ENCODE peak calls at places on chromosomes 4 and X, in four cellular contexts. Z, T, S and Q are unnamed samples.

GRCh38 chr4:81818385-81818784 is 346.7 kb upstream of the RASGEF1B start:
- DNase-seq in Z (no peak), S (no peak), T (no peak), Q (no peak)

GRCh38 chr4:40040908-40041307 is 15.7 kb upstream of the N4BP2 start:
- DNase-seq in T (no peak), S (no peak), Z (no peak), Q (no peak)

GRCh38 chr4:40149960-40150385 is 46.9 kb upstream of the RHOH start:
- DNase-seq in S (peak; percentile 74), Z (no peak), T (no peak), Q (peak; percentile 83)

GRCh38 chr4:122827258-122827887 is 742 bp downstream of the FGF2 start:
- DNase-seq in S (peak; percentile 71), Z (peak; percentile 66), T (no peak), Q (peak; percentile 83)

GRCh38 chr4:105715692-105716278 is 7.2 kb downstream of the GSTCD start:
- DNase-seq in T (no peak), Z (no peak), S (no peak), Q (peak; percentile 23)

GRCh38 chr4:144611850-144612249 is 34.1 kb upstream of the HHIP start:
- DNase-seq in S (peak; percentile 26), T (no peak), Z (no peak), Q (peak; percentile 18)

GRCh38 chrX:119541188-119541587 is 24.0 kb downstream of the STEEP1 start:
- DNase-seq in S (no peak), T (no peak), Z (no peak), Q (no peak)

GRCh38 chrX:50081282-50081955 is 119.4 kb downstream of the AKAP4 start:
- DNase-seq in T (peak; percentile 37), S (no peak), Z (peak; percentile 69), Q (no peak)

GRCh38 chrX:97984641-97985040 is 1100.9 kb downstream of the RPA4 start:
- DNase-seq in S (no peak), T (no peak), Z (no peak), Q (no peak)

GRCh38 chrX:7110821-7111276 is 36.7 kb upstream of the STS start:
- DNase-seq in T (no peak), Z (no peak), S (no peak), Q (no peak)

GRCh38 chr4:124686279-124686678 is 26.3 kb downstream of the ANKRD50 start:
- DNase-seq in Z (no peak), T (no peak), S (no peak), Q (no peak)

GRCh38 chr4:37864786-37865185 is 26.1 kb upstream of the TBC1D1 start:
- DNase-seq in Z (no peak), S (no peak), T (no peak), Q (no peak)

GRCh38 chr4:15988222-15988621 is 25.2 kb upstream of the FGFBP2 start:
- DNase-seq in Z (no peak), T (no peak), S (no peak), Q (no peak)

GRCh38 chr4:82219346-82219745 is 154.4 kb downstream of the HNRNPD start:
- DNase-seq in T (no peak), S (no peak), Z (no peak), Q (no peak)

GRCh38 chr4:796206-796605 is 29.7 kb downstream of the CPLX1 start:
- DNase-seq in T (no peak), S (no peak), Z (no peak), Q (no peak)

GRCh38 chrX:13085533-13085932 is 41.1 kb upstream of the FAM9C start:
- DNase-seq in Z (no peak), S (no peak), T (no peak), Q (no peak)

GRCh38 chr4:70722199-70722791 is 531 bp downstream of the RUFY3 start:
- DNase-seq in T (no peak), Z (no peak), S (no peak), Q (no peak)

GRCh38 chrX:7996414-7996813 is 69.2 kb upstream of the PNPLA4 start:
- DNase-seq in T (no peak), S (peak; percentile 26), Z (no peak), Q (peak; percentile 32)

GRCh38 chr4:118835896-118836762 is at the start of gene SEC24D:
- DNase-seq in T (peak; percentile 82), Z (peak; percentile 94), S (peak; percentile 96), Q (peak; percentile 97)

GRCh38 chrX:47235691-47236103 is 2.9 kb downstream of the USP11 start:
- DNase-seq in Z (no peak), T (no peak), S (no peak), Q (no peak)

GRCh38 chr4:7831858-7832257 is 107.8 kb downstream of the AFAP1 start:
- DNase-seq in S (no peak), Z (no peak), T (no peak), Q (no peak)

GRCh38 chr4:44157611-44158277 is 290.9 kb downstream of the KCTD8 start:
- DNase-seq in T (no peak), Z (no peak), S (no peak), Q (no peak)

GRCh38 chrX:12825801-12826200 is 34.6 kb downstream of the PRPS2 start:
- DNase-seq in T (no peak), S (no peak), Z (no peak), Q (no peak)

GRCh38 chrX:20521245-20521644 is 254.5 kb upstream of the RPS6KA3 start:
- DNase-seq in S (no peak), T (no peak), Z (no peak), Q (no peak)

GRCh38 chr4:107930821-107931774 is at the start of gene CYP2U1:
- DNase-seq in T (peak; percentile 87), S (peak; percentile 90), Z (peak; percentile 92), Q (peak; percentile 91)

GRCh38 chr4:169256856-169257756 is 13.7 kb downstream of the SH3RF1 start:
- DNase-seq in T (no peak), Z (no peak), S (no peak), Q (no peak)

GRCh38 chrX:69163936-69164741 is 1.1 kb downstream of the PJA1 start:
- DNase-seq in S (peak; percentile 73), T (no peak), Z (peak; percentile 66), Q (peak; percentile 73)

GRCh38 chr4:157010630-157011029 is 39.0 kb upstream of the PDGFC start:
- DNase-seq in Z (no peak), T (no peak), S (no peak), Q (no peak)

DNA sequence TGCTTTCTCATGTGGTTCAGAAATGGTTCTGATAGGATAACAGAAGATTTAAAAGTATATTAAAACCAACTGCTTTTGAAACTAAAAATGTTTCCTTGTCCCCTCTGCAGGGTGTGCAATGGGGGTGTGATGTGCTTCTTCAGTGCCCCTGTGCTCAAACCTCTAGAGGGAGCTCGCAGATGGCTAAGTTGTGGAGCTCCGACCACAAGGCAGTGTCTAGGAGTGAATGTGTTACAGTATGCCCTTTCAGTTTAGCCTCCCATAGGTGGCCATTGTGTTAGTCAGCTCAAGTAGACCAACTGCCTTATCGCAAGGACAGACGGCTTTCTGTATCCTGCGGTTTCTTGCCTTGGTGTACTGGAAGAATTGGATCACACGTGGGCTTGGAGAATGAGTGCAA is 130.5 kb downstream of the TENT5D start:
- DNase-seq in Z (no peak), T (no peak), S (no peak), Q (no peak)
- TF ChIP-seq CTCF in Z (no peak), T (no peak), S (no peak), Q (no peak)

GRCh38 chr4:30722092-30722915 is 2.1 kb downstream of the PCDH7 start:
- DNase-seq in Z (no peak), T (no peak), S (peak; percentile 12), Q (peak; percentile 9)
- TF ChIP-seq CTCF in Z (no peak), T (no peak), S (no peak), Q (no peak)

GRCh38 chr4:110490109-110490508 is 14.2 kb downstream of the ENPEP start:
- DNase-seq in S (no peak), Z (no peak), T (no peak), Q (no peak)
- TF ChIP-seq CTCF in S (no peak), Z (no peak), T (no peak), Q (no peak)

DNA sequence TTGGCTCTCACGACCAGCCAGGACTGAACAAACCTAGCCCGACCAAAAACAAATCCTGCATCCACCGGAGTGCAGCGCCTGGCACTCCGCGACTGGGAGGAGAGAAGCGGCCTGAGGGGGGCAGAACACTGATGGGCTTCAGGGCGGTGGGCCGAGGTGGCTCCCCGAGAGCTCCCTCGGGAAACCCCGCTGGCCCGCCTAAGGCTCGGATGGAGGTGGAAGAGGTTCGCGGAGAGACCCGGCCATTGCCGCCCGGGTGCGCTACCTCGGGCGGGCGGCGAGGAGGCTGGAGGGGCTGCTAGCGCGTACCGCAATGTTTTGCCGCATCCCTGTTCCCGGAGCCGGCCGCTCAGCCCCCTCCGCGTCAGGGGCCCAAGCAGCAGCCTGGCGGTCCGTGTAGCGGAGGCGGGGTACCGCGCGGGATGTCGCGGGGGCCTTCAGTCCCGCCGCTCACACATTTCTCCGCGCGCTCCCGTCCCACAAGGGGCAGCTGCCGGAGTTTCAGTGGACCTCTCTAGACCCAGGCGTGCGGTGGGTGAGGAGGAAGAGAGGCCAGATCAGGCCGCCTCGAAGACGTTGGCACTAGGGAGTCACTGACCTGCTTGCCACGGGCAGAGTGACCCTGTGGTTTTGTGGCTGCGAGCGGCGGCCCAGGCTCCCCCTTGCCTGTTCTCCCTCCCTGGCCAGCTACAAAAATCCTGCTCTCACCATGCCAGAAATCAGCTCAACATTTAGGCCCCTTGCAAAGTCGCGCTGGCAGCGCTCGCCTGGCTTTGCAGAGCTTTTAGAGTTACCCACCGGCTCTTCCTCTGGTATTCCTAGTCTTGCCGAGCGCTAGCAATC is 2.1 kb downstream of the SLITRK4 start:
- DNase-seq in T (no peak), Z (no peak), S (peak; percentile 10), Q (no peak)
- TF ChIP-seq CTCF in T (no peak), Z (no peak), S (no peak), Q (no peak)

GRCh38 chr4:24915121-24915922 is 2.5 kb upstream of the CCDC149 start:
- DNase-seq in T (no peak), Z (no peak), S (no peak), Q (no peak)
- TF ChIP-seq CTCF in T (no peak), Z (no peak), S (no peak), Q (no peak)

DNA sequence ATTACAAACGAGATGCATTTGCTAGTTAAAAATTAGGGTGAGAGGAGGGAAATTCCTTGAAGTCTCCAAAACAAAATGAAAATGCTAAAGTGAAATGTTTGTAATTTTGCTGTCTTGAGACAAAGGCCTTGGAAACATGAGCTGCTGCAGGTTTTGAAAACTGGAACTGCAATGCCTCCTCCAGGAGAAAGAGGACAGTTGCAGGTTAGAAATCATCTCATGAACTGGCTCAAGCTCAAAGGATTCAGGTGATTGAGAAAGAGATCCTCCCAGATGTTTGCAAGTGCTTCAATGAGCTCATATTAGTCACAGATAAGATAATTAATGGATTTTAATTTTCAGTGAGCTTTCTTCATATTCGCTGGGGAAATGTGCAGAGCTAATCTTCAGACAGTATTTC is 32.4 kb downstream of the SMPX start:
- DNase-seq in S (no peak), T (no peak), Z (no peak), Q (no peak)
- TF ChIP-seq CTCF in S (no peak), T (peak; percentile 33), Z (no peak), Q (no peak)